ENCODE peak calls at places on chromosomes 5 and 9, in five cellular contexts. B is stomach, E is SK-N-SH, Z is spleen, A is left ventricle myocardium inferior. G is an unnamed sample.

GRCh38 chr5:140881889-140882590 is at the start of gene PCDHA13:
- DNase-seq in B (no peak), E (no peak), Z (no peak), A (no peak), G (no peak)

GRCh38 chr9:85741112-85741874 is 461 bp downstream of the AGTPBP1 start:
- DNase-seq in B (peak; percentile 36), E (peak; percentile 78), Z (no peak), A (no peak), G (peak; percentile 54)

GRCh38 chr5:92519717-92520632 is 1061.0 kb downstream of the NR2F1-AS1 start:
- DNase-seq in B (no peak), E (no peak), Z (no peak), A (no peak), G (no peak)

GRCh38 chr9:118975736-118976135 is 393.5 kb downstream of the BRINP1 start:
- DNase-seq in B (no peak), E (no peak), Z (no peak), A (no peak), G (no peak)

GRCh38 chr5:164504141-164504772 is 998.8 kb downstream of the MAT2B start:
- DNase-seq in B (peak; percentile 36), E (peak; percentile 21), Z (no peak), A (no peak), G (peak; percentile 38)

GRCh38 chr9:127753148-127753547 is 18.1 kb upstream of the TOR2A start:
- DNase-seq in B (no peak), E (no peak), Z (no peak), A (no peak), G (no peak)

GRCh38 chr9:110942522-110942921 is 95.7 kb downstream of the LPAR1 start:
- DNase-seq in B (no peak), E (no peak), Z (no peak), A (no peak), G (no peak)

GRCh38 chr9:23858234-23858633 is 32.2 kb upstream of the ELAVL2 start:
- DNase-seq in B (no peak), E (no peak), Z (no peak), A (no peak), G (no peak)

GRCh38 chr9:129938291-129938979 is 103.2 kb downstream of the USP20 start:
- DNase-seq in B (no peak), E (no peak), Z (no peak), A (no peak), G (no peak)

GRCh38 chr9:21413089-21414023 is 4.4 kb downstream of the IFNA8 start:
- DNase-seq in B (no peak), E (no peak), Z (no peak), A (no peak), G (no peak)

GRCh38 chr5:130365956-130366355 is 461.7 kb downstream of the CHSY3 start:
- DNase-seq in B (no peak), E (no peak), Z (no peak), A (no peak), G (no peak)

GRCh38 chr5:162529886-162530285 is 462.3 kb downstream of the GABRG2 start:
- DNase-seq in B (no peak), E (no peak), Z (no peak), A (no peak), G (no peak)

GRCh38 chr5:138503487-138504270 is 38.4 kb downstream of the EGR1 start:
- DNase-seq in B (peak; percentile 44), E (peak; percentile 70), Z (no peak), A (no peak), G (no peak)

GRCh38 chr5:67010684-67011409 is 185.8 kb downstream of the CD180 start:
- DNase-seq in B (no peak), E (no peak), Z (no peak), A (no peak), G (no peak)

GRCh38 chr5:102666164-102666951 is 88.7 kb upstream of the PAM start:
- DNase-seq in B (no peak), E (peak; percentile 52), Z (no peak), A (no peak), G (no peak)

GRCh38 chr5:117455236-117456233 is 880.9 kb upstream of the SEMA6A start:
- DNase-seq in B (peak; percentile 30), E (no peak), Z (peak; percentile 73), A (no peak), G (no peak)

GRCh38 chr9:94944623-94945022 is 218.1 kb downstream of the AOPEP start:
- DNase-seq in B (no peak), E (no peak), Z (no peak), A (no peak), G (no peak)

GRCh38 chr9:36486454-36486932 is 86.2 kb upstream of the MELK start:
- DNase-seq in B (no peak), E (no peak), Z (no peak), A (no peak), G (no peak)
- TF ChIP-seq CTCF in B (no peak), E (no peak), Z (no peak), A (no peak), G (no peak)

GRCh38 chr9:104903609-104904008 is 24.3 kb downstream of the ABCA1 start:
- DNase-seq in B (no peak), E (no peak), Z (no peak), A (no peak), G (no peak)
- H3K4me1 ChIP-seq in B (peaks cover 28% of the 10 kb centered on the region), E (peaks cover 15% of the 10 kb centered on the region), Z (no peaks in the 10 kb centered on the region), A (peaks cover 81% of the 10 kb centered on the region), G (peaks cover 14% of the 10 kb centered on the region)

GRCh38 chr5:109656829-109657228 is 32.9 kb upstream of the MAN2A1 start:
- DNase-seq in B (no peak), E (no peak), Z (peak; percentile 85), A (peak; percentile 26), G (peak; percentile 45)
- H3K27ac ChIP-seq in B (no peak overlapping the region), E (peak overlapping the region; percentile 48), Z (no peak overlapping the region), A (no peak overlapping the region), G (no peak overlapping the region)

DNA sequence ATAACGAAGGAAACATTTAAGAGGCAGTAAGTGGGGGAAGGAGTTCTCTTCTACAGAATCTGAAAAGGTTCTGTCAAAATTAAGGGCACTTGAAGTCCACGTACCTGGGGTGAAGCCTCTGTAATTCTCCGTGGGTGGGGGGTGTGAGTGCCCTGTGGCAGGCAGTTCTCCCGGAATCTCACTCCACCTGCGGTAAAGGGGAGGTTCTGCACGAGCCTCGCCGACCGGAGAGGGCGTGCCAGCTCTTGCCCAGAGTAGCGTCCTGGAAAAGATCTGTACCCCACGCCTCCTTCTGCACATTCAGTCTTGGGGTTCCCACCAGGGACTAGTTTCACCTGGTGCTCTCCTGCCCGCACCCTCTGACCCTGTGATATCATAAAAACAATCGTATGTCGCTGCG is 115.7 kb upstream of the FCN2 start:
- DNase-seq in B (no peak), E (no peak), Z (no peak), A (no peak), G (peak; percentile 42)
- TF ChIP-seq CTCF in B (no peak), E (no peak), Z (no peak), A (no peak), G (no peak)

DNA sequence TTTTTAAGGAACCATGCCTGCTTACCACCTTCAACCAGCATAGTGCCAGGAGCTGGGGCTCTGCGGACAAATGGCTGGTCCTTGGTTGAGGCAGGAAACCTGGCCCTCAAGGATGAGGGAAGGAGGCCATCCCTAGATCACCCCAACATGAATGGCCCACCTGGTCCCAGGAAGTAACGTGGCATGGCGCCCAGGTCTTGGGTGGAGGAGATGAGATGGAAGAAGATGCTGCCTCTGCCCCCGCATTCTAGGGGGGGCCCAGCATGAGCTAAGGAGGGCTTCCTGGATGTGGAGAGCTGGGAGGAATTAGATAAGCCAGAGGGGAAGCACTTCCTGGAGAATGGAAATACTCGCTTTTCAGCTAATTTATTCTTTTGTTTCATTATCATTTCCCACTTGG is 95.0 kb downstream of the DAB2IP start:
- DNase-seq in B (no peak), E (no peak), Z (no peak), A (no peak), G (no peak)
- H3K4me1 ChIP-seq in B (peaks cover 92% of the 10 kb centered on the region), E (peaks cover 20% of the 10 kb centered on the region), Z (peaks cover 31% of the 10 kb centered on the region), A (peaks cover 99% of the 10 kb centered on the region), G (peaks cover 15% of the 10 kb centered on the region)

GRCh38 chr9:33908114-33908513 is 91.2 kb downstream of the UBE2R2 start:
- DNase-seq in B (no peak), E (no peak), Z (no peak), A (no peak), G (no peak)
- H3K27ac ChIP-seq in B (no peak overlapping the region), E (no peak overlapping the region), Z (no peak overlapping the region), A (no peak overlapping the region), G (no peak overlapping the region)

DNA sequence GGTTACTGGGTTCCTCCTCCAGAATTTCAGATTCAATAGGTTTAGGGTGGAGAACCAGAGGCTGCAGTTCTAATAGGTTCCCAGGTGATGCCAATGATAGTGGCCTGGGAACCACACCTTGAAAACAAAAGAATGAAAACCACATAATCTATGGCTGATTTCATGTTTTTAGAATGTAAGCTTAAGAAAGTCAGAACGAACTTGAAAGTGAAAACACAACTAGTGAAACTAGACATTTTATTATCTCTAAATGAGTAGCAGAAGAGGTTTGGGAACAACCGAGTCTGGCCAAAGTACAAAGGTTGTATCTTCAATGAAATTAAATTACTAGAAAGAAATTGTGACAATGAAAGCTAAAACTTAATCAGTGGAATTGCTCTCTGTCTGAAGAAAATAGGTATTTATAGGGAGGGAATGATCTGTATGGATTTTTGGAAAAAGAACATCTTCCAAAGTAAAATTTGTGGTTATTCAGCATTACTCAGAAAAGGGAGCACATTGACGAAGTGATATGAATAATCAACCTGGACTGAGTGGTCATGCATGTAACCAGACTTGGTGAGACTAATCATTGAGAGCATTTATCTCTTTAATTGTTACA is 24.9 kb upstream of the CEP120 start:
- DNase-seq in B (no peak), E (no peak), Z (no peak), A (no peak), G (no peak)
- TF ChIP-seq CTCF in B (no peak), E (no peak), Z (no peak), A (no peak), G (no peak)

DNA sequence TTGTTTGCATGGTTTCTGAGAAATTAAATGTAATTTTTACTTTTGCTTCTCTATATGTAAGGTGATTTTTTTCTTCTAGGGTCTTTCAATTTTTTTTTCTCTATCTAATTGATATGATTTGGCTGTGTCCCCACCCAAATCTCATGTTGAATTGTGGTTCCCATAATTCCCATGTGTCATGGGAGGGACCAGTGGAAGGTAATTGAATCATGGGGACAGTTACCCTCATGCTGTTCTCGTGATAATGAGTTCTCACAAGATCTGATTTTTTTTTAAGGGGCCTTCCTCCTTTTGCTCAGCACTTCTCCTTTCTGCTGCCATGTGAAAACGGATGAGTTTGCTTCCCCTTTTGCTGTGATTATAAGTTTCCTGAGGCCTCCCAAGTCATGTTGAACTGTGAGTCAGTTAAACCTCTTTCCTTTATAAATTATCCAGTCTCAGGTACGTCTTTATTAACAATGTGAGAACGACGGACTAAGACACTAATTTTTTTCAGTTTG is 150.8 kb downstream of the MTRR start:
- DNase-seq in B (no peak), E (no peak), Z (no peak), A (no peak), G (no peak)
- H3K4me1 ChIP-seq in B (no peaks in the 10 kb centered on the region), E (no peaks in the 10 kb centered on the region), Z (no peaks in the 10 kb centered on the region), A (no peaks in the 10 kb centered on the region), G (no peaks in the 10 kb centered on the region)

GRCh38 chr5:132411382-132411925 is 41.9 kb downstream of the SLC22A5 start:
- DNase-seq in B (peak; percentile 47), E (no peak), Z (peak; percentile 82), A (no peak), G (no peak)
- H3K27ac ChIP-seq in B (peak overlapping the region; percentile 100), E (peak overlapping the region; percentile 81), Z (peak overlapping the region; percentile 99), A (peak overlapping the region; percentile 99), G (peak overlapping the region; percentile 100)

GRCh38 chr5:177462021-177462670 is 11.3 kb downstream of the DBN1 start:
- DNase-seq in B (no peak), E (no peak), Z (peak; percentile 84), A (peak; percentile 63), G (no peak)
- TF ChIP-seq CTCF in B (no peak), E (no peak), Z (no peak), A (no peak), G (no peak)